ENCODE peak calls at places on chromosomes 2 and 18, in four cellular contexts. One of them, this sample, is unnamed.
A peak's percentile ranks its signal among the peaks of the same experiment; 100 is the strongest.

GRCh38 chr2:169716229-169716886 is 17.3 kb upstream of the KLHL23 start:
- DNase-seq in dorsolateral prefrontal cortex: no peak
- DNase-seq in gastrocnemius medialis: no peak
- DNase-seq in astrocyte of the spinal cord: peak; percentile 25
- DNase-seq in this sample: no peak

GRCh38 chr18:70288171-70288850 is 534 bp upstream of the SOCS6 start:
- DNase-seq in astrocyte of the spinal cord: peak; percentile 44
- DNase-seq in gastrocnemius medialis: peak; percentile 39
- DNase-seq in dorsolateral prefrontal cortex: peak; percentile 56
- DNase-seq in this sample: peak; percentile 73

GRCh38 chr18:76458522-76459311 is 36.3 kb downstream of the ZNF516 start:
- DNase-seq in gastrocnemius medialis: no peak
- DNase-seq in astrocyte of the spinal cord: no peak
- DNase-seq in dorsolateral prefrontal cortex: no peak
- DNase-seq in this sample: no peak

GRCh38 chr2:19894135-19894792 is 7.5 kb downstream of the TTC32 start:
- DNase-seq in gastrocnemius medialis: no peak
- DNase-seq in dorsolateral prefrontal cortex: no peak
- DNase-seq in astrocyte of the spinal cord: no peak
- DNase-seq in this sample: no peak

GRCh38 chr2:215136669-215137328 is 1.6 kb downstream of the ABCA12 start:
- DNase-seq in astrocyte of the spinal cord: peak; percentile 19
- DNase-seq in gastrocnemius medialis: no peak
- DNase-seq in dorsolateral prefrontal cortex: no peak
- DNase-seq in this sample: no peak

GRCh38 chr2:235654115-235654514 is 160.3 kb downstream of the AGAP1 start:
- DNase-seq in dorsolateral prefrontal cortex: no peak
- DNase-seq in astrocyte of the spinal cord: no peak
- DNase-seq in gastrocnemius medialis: no peak
- DNase-seq in this sample: no peak

GRCh38 chr2:135845997-135846396 is 9.0 kb upstream of the LCT start:
- DNase-seq in astrocyte of the spinal cord: no peak
- DNase-seq in dorsolateral prefrontal cortex: no peak
- DNase-seq in gastrocnemius medialis: no peak
- DNase-seq in this sample: no peak

GRCh38 chr18:47725656-47726055 is 204.8 kb downstream of the SMAD2 start:
- DNase-seq in astrocyte of the spinal cord: no peak
- DNase-seq in dorsolateral prefrontal cortex: no peak
- DNase-seq in gastrocnemius medialis: no peak
- DNase-seq in this sample: no peak

GRCh38 chr2:105494683-105495425 is 96.0 kb upstream of the FHL2 start:
- DNase-seq in dorsolateral prefrontal cortex: no peak
- DNase-seq in gastrocnemius medialis: no peak
- DNase-seq in astrocyte of the spinal cord: no peak
- DNase-seq in this sample: no peak

GRCh38 chr2:163157891-163158511 is 319.4 kb upstream of the KCNH7 start:
- DNase-seq in dorsolateral prefrontal cortex: no peak
- DNase-seq in astrocyte of the spinal cord: peak; percentile 76
- DNase-seq in gastrocnemius medialis: no peak
- DNase-seq in this sample: no peak

GRCh38 chr2:174341995-174342571 is 7.3 kb downstream of the SP9 start:
- DNase-seq in astrocyte of the spinal cord: no peak
- DNase-seq in gastrocnemius medialis: no peak
- DNase-seq in dorsolateral prefrontal cortex: no peak
- DNase-seq in this sample: no peak

GRCh38 chr2:215218587-215219577 is 80.5 kb upstream of the ABCA12 start:
- DNase-seq in gastrocnemius medialis: no peak
- DNase-seq in astrocyte of the spinal cord: no peak
- DNase-seq in dorsolateral prefrontal cortex: no peak
- DNase-seq in this sample: peak; percentile 70

GRCh38 chr2:44582363-44583008 is 220.7 kb downstream of the CAMKMT start:
- DNase-seq in gastrocnemius medialis: no peak
- DNase-seq in astrocyte of the spinal cord: no peak
- DNase-seq in dorsolateral prefrontal cortex: no peak
- DNase-seq in this sample: no peak

GRCh38 chr18:34315953-34316352 is 91.2 kb upstream of the NOL4 start:
- DNase-seq in astrocyte of the spinal cord: no peak
- DNase-seq in dorsolateral prefrontal cortex: no peak
- DNase-seq in gastrocnemius medialis: no peak
- DNase-seq in this sample: no peak

GRCh38 chr2:33033524-33034150 is 86.9 kb downstream of the LTBP1 start:
- DNase-seq in dorsolateral prefrontal cortex: no peak
- DNase-seq in gastrocnemius medialis: no peak
- DNase-seq in astrocyte of the spinal cord: peak; percentile 75
- DNase-seq in this sample: no peak

GRCh38 chr18:13524054-13524453 is 202.3 kb downstream of the FAM210A start:
- DNase-seq in gastrocnemius medialis: no peak
- DNase-seq in astrocyte of the spinal cord: no peak
- DNase-seq in dorsolateral prefrontal cortex: no peak
- DNase-seq in this sample: no peak

GRCh38 chr18:13527256-13527655 is 199.1 kb downstream of the FAM210A start:
- DNase-seq in gastrocnemius medialis: no peak
- DNase-seq in dorsolateral prefrontal cortex: no peak
- DNase-seq in astrocyte of the spinal cord: no peak
- DNase-seq in this sample: no peak

GRCh38 chr18:13526519-13526918 is 199.8 kb downstream of the FAM210A start:
- DNase-seq in dorsolateral prefrontal cortex: no peak
- DNase-seq in gastrocnemius medialis: no peak
- DNase-seq in astrocyte of the spinal cord: no peak
- DNase-seq in this sample: no peak

GRCh38 chr18:13524824-13525223 is 201.5 kb downstream of the FAM210A start:
- DNase-seq in gastrocnemius medialis: no peak
- DNase-seq in astrocyte of the spinal cord: no peak
- DNase-seq in dorsolateral prefrontal cortex: no peak
- DNase-seq in this sample: no peak

GRCh38 chr18:13525381-13526029 is 200.9 kb downstream of the FAM210A start:
- DNase-seq in astrocyte of the spinal cord: no peak
- DNase-seq in dorsolateral prefrontal cortex: no peak
- DNase-seq in gastrocnemius medialis: no peak
- DNase-seq in this sample: no peak
- H3K4me3 ChIP-seq in astrocyte of the spinal cord: no peak overlapping the region
- H3K4me3 ChIP-seq in dorsolateral prefrontal cortex: no peak overlapping the region
- H3K4me3 ChIP-seq in gastrocnemius medialis: no peak overlapping the region
- H3K4me3 ChIP-seq in this sample: no peak overlapping the region

GRCh38 chr2:240624950-240625621 is at the start of gene GPR35:
- DNase-seq in astrocyte of the spinal cord: peak; percentile 46
- DNase-seq in gastrocnemius medialis: peak; percentile 5
- DNase-seq in dorsolateral prefrontal cortex: peak; percentile 69
- DNase-seq in this sample: peak; percentile 88
- H3K4me3 ChIP-seq in astrocyte of the spinal cord: no peak within 1 kb of the TSS
- H3K4me3 ChIP-seq in gastrocnemius medialis: no peak within 1 kb of the TSS
- H3K4me3 ChIP-seq in dorsolateral prefrontal cortex: no peak within 1 kb of the TSS
- H3K4me3 ChIP-seq in this sample: no peak within 1 kb of the TSS

GRCh38 chr2:219435701-219436100 is 1.1 kb downstream of the SPEG start:
- DNase-seq in dorsolateral prefrontal cortex: no peak
- DNase-seq in astrocyte of the spinal cord: no peak
- DNase-seq in gastrocnemius medialis: peak; percentile 46
- DNase-seq in this sample: no peak
- H3K4me3 ChIP-seq in dorsolateral prefrontal cortex: no peak overlapping the region
- H3K4me3 ChIP-seq in astrocyte of the spinal cord: no peak overlapping the region
- H3K4me3 ChIP-seq in gastrocnemius medialis: peak overlapping the region; percentile 63
- H3K4me3 ChIP-seq in this sample: no peak overlapping the region

GRCh38 chr18:5197461-5197860 is 404 bp upstream of the AKAIN1 start:
- DNase-seq in gastrocnemius medialis: no peak
- DNase-seq in dorsolateral prefrontal cortex: no peak
- DNase-seq in astrocyte of the spinal cord: no peak
- DNase-seq in this sample: no peak

GRCh38 chr18:5195656-5196055 is 1.4 kb downstream of the AKAIN1 start:
- DNase-seq in astrocyte of the spinal cord: no peak
- DNase-seq in dorsolateral prefrontal cortex: no peak
- DNase-seq in gastrocnemius medialis: no peak
- DNase-seq in this sample: no peak

GRCh38 chr18:5196253-5197031 is 615 bp downstream of the AKAIN1 start:
- DNase-seq in astrocyte of the spinal cord: no peak
- DNase-seq in dorsolateral prefrontal cortex: no peak
- DNase-seq in gastrocnemius medialis: no peak
- DNase-seq in this sample: no peak

GRCh38 chr18:5197032-5197434 is at the start of gene AKAIN1:
- DNase-seq in gastrocnemius medialis: no peak
- DNase-seq in dorsolateral prefrontal cortex: peak; percentile 45
- DNase-seq in astrocyte of the spinal cord: peak; percentile 49
- DNase-seq in this sample: peak; percentile 36
- H3K4me3 ChIP-seq in gastrocnemius medialis: no peak within 1 kb of the TSS
- H3K4me3 ChIP-seq in dorsolateral prefrontal cortex: peak within 1 kb of the TSS; percentile 39
- H3K4me3 ChIP-seq in astrocyte of the spinal cord: no peak within 1 kb of the TSS
- H3K4me3 ChIP-seq in this sample: no peak within 1 kb of the TSS

GRCh38 chr18:67514901-67515540 is 1.5 kb downstream of the DSEL start:
- DNase-seq in astrocyte of the spinal cord: peak; percentile 25
- DNase-seq in dorsolateral prefrontal cortex: no peak
- DNase-seq in gastrocnemius medialis: no peak
- DNase-seq in this sample: no peak
- H3K4me3 ChIP-seq in astrocyte of the spinal cord: peak overlapping the region; percentile 60
- H3K4me3 ChIP-seq in dorsolateral prefrontal cortex: peak overlapping the region; percentile 86
- H3K4me3 ChIP-seq in gastrocnemius medialis: peak overlapping the region; percentile 76
- H3K4me3 ChIP-seq in this sample: peak overlapping the region; percentile 91

GRCh38 chr2:238847432-238847801 is 468 bp upstream of the TWIST2 start:
- DNase-seq in gastrocnemius medialis: no peak
- DNase-seq in astrocyte of the spinal cord: no peak
- DNase-seq in dorsolateral prefrontal cortex: no peak
- DNase-seq in this sample: no peak
- H3K4me3 ChIP-seq in gastrocnemius medialis: peak overlapping the region; percentile 52
- H3K4me3 ChIP-seq in astrocyte of the spinal cord: peak overlapping the region; percentile 75
- H3K4me3 ChIP-seq in dorsolateral prefrontal cortex: peak overlapping the region; percentile 47
- H3K4me3 ChIP-seq in this sample: peak overlapping the region; percentile 54

GRCh38 chr2:5692561-5693287 is 540 bp downstream of the SOX11 start:
- DNase-seq in gastrocnemius medialis: no peak
- DNase-seq in astrocyte of the spinal cord: peak; percentile 72
- DNase-seq in dorsolateral prefrontal cortex: no peak
- DNase-seq in this sample: no peak

GRCh38 chr2:5691659-5692529 is at the start of gene SOX11:
- DNase-seq in gastrocnemius medialis: no peak
- DNase-seq in dorsolateral prefrontal cortex: peak; percentile 56
- DNase-seq in astrocyte of the spinal cord: peak; percentile 98
- DNase-seq in this sample: no peak

GRCh38 chr2:5689790-5690189 is 2.4 kb upstream of the SOX11 start:
- DNase-seq in gastrocnemius medialis: no peak
- DNase-seq in astrocyte of the spinal cord: no peak
- DNase-seq in dorsolateral prefrontal cortex: no peak
- DNase-seq in this sample: no peak

GRCh38 chr2:5690718-5691658 is 1.2 kb upstream of the SOX11 start:
- DNase-seq in gastrocnemius medialis: no peak
- DNase-seq in astrocyte of the spinal cord: peak; percentile 78
- DNase-seq in dorsolateral prefrontal cortex: no peak
- DNase-seq in this sample: peak; percentile 67

DNA sequence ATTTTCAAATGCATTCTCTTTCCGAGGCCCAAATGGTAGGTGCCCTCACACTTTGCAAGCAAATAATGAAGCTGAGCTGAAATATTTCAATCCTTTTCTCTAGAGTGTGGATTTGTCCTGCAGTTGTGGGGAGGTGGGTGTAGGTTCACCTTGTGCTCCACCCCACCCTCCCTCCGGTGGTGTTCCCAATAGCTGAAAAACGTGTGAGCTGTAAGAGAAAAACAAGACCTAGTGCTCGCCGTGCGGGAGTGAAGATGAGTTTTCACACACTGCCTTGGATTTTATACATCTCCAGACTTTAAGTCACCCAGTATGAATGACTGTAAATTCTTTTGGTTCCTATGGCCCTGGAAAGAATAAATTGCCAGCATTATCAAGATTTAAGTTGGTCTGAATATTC is 2.0 kb upstream of the SOX11 start:
- DNase-seq in dorsolateral prefrontal cortex: no peak
- DNase-seq in astrocyte of the spinal cord: peak; percentile 34
- DNase-seq in gastrocnemius medialis: no peak
- DNase-seq in this sample: no peak
- H3K4me3 ChIP-seq in dorsolateral prefrontal cortex: no peak overlapping the region
- H3K4me3 ChIP-seq in astrocyte of the spinal cord: peak overlapping the region; percentile 81
- H3K4me3 ChIP-seq in gastrocnemius medialis: no peak overlapping the region
- H3K4me3 ChIP-seq in this sample: no peak overlapping the region

GRCh38 chr2:71276311-71277158 is 49.6 kb upstream of the PAIP2B start:
- DNase-seq in dorsolateral prefrontal cortex: peak; percentile 95
- DNase-seq in astrocyte of the spinal cord: peak; percentile 85
- DNase-seq in gastrocnemius medialis: peak; percentile 90
- DNase-seq in this sample: peak; percentile 89

GRCh38 chr2:71277536-71278103 is 50.7 kb upstream of the PAIP2B start:
- DNase-seq in dorsolateral prefrontal cortex: peak; percentile 81
- DNase-seq in astrocyte of the spinal cord: peak; percentile 8
- DNase-seq in gastrocnemius medialis: peak; percentile 90
- DNase-seq in this sample: no peak

GRCh38 chr2:71277159-71277498 is 50.2 kb upstream of the PAIP2B start:
- DNase-seq in gastrocnemius medialis: no peak
- DNase-seq in astrocyte of the spinal cord: no peak
- DNase-seq in dorsolateral prefrontal cortex: no peak
- DNase-seq in this sample: no peak

DNA sequence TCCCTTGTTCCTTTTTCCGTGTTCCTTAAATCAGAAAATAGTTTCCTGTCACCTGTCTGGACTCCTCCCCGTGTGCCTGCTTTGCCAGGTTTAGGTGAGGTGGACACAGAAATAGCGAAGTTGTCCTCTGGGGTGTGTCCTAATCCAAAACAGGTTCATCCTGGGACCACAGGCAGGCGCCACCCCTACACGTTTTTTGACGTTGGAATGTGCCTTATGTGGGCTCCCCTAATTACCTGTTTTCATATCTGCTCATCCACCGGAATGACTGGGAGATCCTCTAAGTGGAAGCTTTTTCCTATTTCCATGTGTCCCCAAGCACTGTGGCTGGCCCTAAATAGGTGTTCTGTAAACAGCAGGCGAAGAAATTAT is 49.0 kb upstream of the PAIP2B start:
- DNase-seq in dorsolateral prefrontal cortex: no peak
- DNase-seq in astrocyte of the spinal cord: no peak
- DNase-seq in gastrocnemius medialis: no peak
- DNase-seq in this sample: no peak
- H3K4me3 ChIP-seq in dorsolateral prefrontal cortex: peak overlapping the region; percentile 65
- H3K4me3 ChIP-seq in astrocyte of the spinal cord: peak overlapping the region; percentile 17
- H3K4me3 ChIP-seq in gastrocnemius medialis: peak overlapping the region; percentile 67
- H3K4me3 ChIP-seq in this sample: peak overlapping the region; percentile 55

GRCh38 chr2:88666576-88666975 is 24.9 kb upstream of the RPIA start:
- DNase-seq in astrocyte of the spinal cord: no peak
- DNase-seq in dorsolateral prefrontal cortex: no peak
- DNase-seq in gastrocnemius medialis: no peak
- DNase-seq in this sample: no peak
- H3K4me3 ChIP-seq in astrocyte of the spinal cord: no peak overlapping the region
- H3K4me3 ChIP-seq in dorsolateral prefrontal cortex: no peak overlapping the region
- H3K4me3 ChIP-seq in gastrocnemius medialis: no peak overlapping the region
- H3K4me3 ChIP-seq in this sample: no peak overlapping the region

This sample was measured in left lung.